ENCODE peak calls at places on chromosomes 7 and 10, in five cellular contexts. P, O, T, S and E are unnamed samples. For H3K9me3, the result is how much of the 10 kb centered on the place peaks cover.

GRCh38 chr10:92993671-92994304 is 66.8 kb upstream of the CYP26C1 start:
- DNase-seq in O (no peak), P (no peak), S (no peak), T (no peak), E (no peak)

GRCh38 chr7:137920637-137921473 is 74.1 kb upstream of the DGKI start:
- DNase-seq in P (no peak), S (no peak), T (no peak), O (no peak), E (no peak)

GRCh38 chr7:106180721-106181120 is 68.6 kb upstream of the SYPL1 start:
- DNase-seq in P (no peak), T (no peak), O (peak), S (no peak), E (no peak)

GRCh38 chr7:98362517-98362916 is 38.4 kb downstream of the BAIAP2L1 start:
- DNase-seq in T (peak), O (no peak), S (no peak), P (no peak), E (no peak)

GRCh38 chr10:773562-774161 is 84.2 kb upstream of the DIP2C start:
- DNase-seq in S (no peak), T (no peak), P (no peak), O (no peak), E (no peak)

GRCh38 chr7:105567821-105568220 is 13.5 kb downstream of the EFCAB10 start:
- DNase-seq in P (no peak), T (no peak), O (no peak), S (no peak), E (no peak)

GRCh38 chr10:85607296-85607695 is 759.3 kb downstream of the GRID1 start:
- DNase-seq in P (no peak), O (no peak), T (no peak), S (no peak), E (no peak)

GRCh38 chr10:12750526-12751201 is 250.8 kb downstream of the CCDC3 start:
- DNase-seq in P (no peak), T (no peak), S (no peak), O (no peak), E (no peak)

GRCh38 chr7:95776561-95777185 is 4.3 kb downstream of the DYNC1I1 start:
- DNase-seq in S (no peak), T (no peak), P (no peak), O (no peak), E (no peak)

GRCh38 chr10:23156447-23157150 is 35.5 kb upstream of the PTF1A start:
- DNase-seq in O (no peak), T (no peak), P (no peak), S (no peak), E (no peak)

GRCh38 chr10:13684252-13684791 is 97.6 kb downstream of the PRPF18 start:
- DNase-seq in P (no peak), O (no peak), T (no peak), S (peak), E (peak)

GRCh38 chr7:107858280-107858679 is 32.7 kb upstream of the DLD start:
- DNase-seq in O (no peak), S (no peak), P (no peak), T (no peak), E (no peak)

GRCh38 chr10:101965075-101965765 is 90.8 kb downstream of the ARMH3 start:
- DNase-seq in T (no peak), P (no peak), O (no peak), S (no peak), E (no peak)

GRCh38 chr7:131072505-131073091 is 255.1 kb upstream of the MKLN1 start:
- DNase-seq in P (no peak), T (no peak), S (no peak), O (no peak), E (no peak)

GRCh38 chr7:27478104-27478503 is 184.6 kb downstream of the HIBADH start:
- DNase-seq in O (no peak), T (no peak), P (no peak), S (no peak), E (no peak)

GRCh38 chr7:49074538-49074937 is 150.2 kb downstream of the CDC14C start:
- DNase-seq in S (no peak), P (no peak), O (no peak), T (no peak), E (no peak)

GRCh38 chr7:149509774-149510173 is 12.2 kb upstream of the ZNF746 start:
- DNase-seq in T (no peak), P (no peak), O (no peak), S (no peak), E (no peak)
- H3K9me3 ChIP-seq in T (under half), P (under half), O (half or more), S (under half), E (half or more)

GRCh38 chr10:32054087-32054486 is 2.1 kb downstream of the KIF5B start:
- DNase-seq in O (peak), T (no peak), P (no peak), S (no peak), E (no peak)
- H3K27ac ChIP-seq in O (peak), T (no peak), P (no peak), S (no peak), E (peak)

DNA sequence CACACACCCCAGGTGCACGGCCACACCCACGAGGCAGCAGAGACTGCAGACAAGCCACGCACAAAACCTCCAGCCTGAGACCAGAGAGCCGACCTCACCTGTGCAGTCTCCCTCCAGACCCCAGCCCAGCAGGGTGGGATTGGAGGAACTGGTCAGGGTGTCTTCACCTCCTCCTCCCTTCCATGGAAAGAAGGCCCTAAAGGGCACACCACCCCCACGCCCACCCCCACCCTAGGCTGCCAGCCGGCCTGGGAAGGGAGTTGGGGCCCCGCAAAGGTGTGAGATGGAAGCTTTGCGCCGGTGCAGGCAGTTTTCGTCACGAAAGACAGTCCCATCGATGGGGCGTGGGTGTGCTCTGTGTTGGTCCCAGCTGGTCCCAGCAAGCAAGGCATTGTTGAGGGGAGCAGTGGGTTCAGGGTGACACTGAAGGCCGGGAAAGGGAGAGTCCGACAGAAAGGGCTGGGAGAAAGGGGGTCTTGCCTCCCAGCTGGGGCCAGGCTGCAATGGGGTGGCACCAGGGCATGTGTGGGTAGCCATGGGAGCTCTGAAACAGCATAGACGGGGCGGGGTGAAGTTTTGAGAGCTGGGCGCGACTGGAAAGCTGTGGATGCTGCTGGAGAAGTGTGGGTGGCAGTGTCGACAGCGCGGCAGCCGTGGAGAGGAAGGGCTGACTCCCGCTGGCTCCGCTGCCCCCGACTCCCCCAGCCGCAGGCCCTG is 349.2 kb downstream of the GLRX3 start:
- DNase-seq in O (no peak), S (no peak), P (no peak), T (no peak), E (no peak)
- H3K9me3 ChIP-seq in O (under half), S (under half), P (under half), T (half or more), E (under half)

GRCh38 chr10:35041502-35041879 is 48.6 kb downstream of the CUL2 start:
- DNase-seq in P (no peak), O (no peak), T (no peak), S (no peak), E (no peak)
- H3K27ac ChIP-seq in P (no peak), O (no peak), T (no peak), S (no peak), E (no peak)

DNA sequence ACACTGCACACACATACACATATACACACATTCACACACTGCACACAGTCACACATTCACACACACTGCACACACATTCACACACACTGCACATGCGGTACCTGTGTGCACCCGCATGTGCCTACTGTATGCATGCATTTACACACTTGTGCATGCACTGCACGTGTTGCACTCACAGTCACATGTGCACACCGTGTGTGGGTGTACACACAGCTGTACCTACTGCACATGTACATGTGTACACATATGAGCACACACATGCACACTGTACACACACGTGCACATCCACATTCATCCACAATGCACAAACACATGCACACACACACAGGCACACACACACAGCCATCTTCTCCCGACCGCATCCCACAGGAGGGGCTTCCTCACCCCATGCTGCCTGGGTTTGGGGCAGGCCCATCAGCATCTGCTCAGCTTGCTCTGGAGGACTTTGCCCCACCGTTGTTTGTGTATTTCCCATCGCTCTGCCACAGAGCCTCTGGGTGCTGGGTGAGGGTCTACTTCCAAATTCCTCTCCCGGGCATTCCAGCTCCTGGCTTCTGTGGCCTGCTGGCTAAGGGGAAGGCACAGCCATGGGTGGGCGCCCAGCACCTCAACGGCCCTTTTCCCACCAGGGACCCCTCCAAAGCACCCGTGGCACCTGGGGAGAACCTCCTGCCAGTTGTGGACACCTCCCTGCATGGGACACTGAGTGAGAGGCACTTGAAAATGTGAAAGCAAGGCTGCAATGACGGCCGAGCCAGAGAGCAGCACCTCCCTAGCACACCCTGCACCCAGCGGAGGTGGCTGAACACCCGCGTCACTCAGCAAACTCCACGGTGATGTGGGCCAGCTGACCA is 324.3 kb downstream of the PTPRN2 start:
- DNase-seq in P (no peak), T (no peak), S (no peak), O (no peak), E (no peak)
- H3K9me3 ChIP-seq in P (under half), T (under half), S (under half), O (under half), E (under half)

GRCh38 chr7:55776196-55776595 is 86.4 kb downstream of the SEPTIN14 start:
- DNase-seq in S (no peak), T (no peak), P (no peak), O (no peak), E (no peak)

GRCh38 chr7:55778631-55779030 is 83.9 kb downstream of the SEPTIN14 start:
- DNase-seq in S (no peak), P (no peak), O (no peak), T (no peak), E (no peak)

GRCh38 chr7:55770778-55771177 is 91.8 kb downstream of the SEPTIN14 start:
- DNase-seq in S (no peak), T (no peak), O (no peak), P (no peak), E (no peak)

GRCh38 chr7:55774327-55775050 is 88.1 kb downstream of the SEPTIN14 start:
- DNase-seq in T (no peak), O (peak), P (no peak), S (no peak), E (no peak)

GRCh38 chr7:55775051-55775420 is 87.5 kb downstream of the SEPTIN14 start:
- DNase-seq in O (no peak), S (no peak), T (no peak), P (no peak), E (no peak)
- H3K27ac ChIP-seq in O (peak), S (no peak), T (no peak), P (no peak), E (no peak)

DNA sequence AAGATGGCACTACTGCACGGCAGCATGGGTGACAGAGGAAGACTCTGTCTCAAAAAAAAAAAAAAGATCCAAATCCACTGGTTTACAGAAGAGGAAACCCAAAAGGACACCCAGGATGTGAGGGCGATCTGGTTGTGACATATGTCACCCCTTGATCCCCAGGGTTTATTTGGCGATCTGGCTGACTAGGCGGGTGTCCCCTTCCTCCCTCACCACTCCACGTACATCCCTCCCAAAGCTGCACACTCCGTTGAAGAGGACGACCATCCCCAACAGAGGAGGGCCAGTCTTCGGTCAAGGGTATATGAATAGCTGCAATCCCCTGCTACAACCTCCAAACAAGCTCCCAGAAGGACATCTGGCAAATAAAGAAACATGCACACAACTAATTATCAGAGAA is 111.6 kb downstream of the HTR5A start:
- DNase-seq in T (no peak), O (no peak), P (no peak), S (no peak), E (no peak)
- H3K9me3 ChIP-seq in T (under half), O (under half), P (under half), S (under half), E (under half)

GRCh38 chr7:116955340-116955739 is 2.0 kb downstream of the ST7 start:
- DNase-seq in P (no peak), T (no peak), S (no peak), O (no peak), E (no peak)

GRCh38 chr7:116955801-116956514 is 2.7 kb downstream of the ST7 start:
- DNase-seq in S (no peak), T (no peak), P (no peak), O (no peak), E (no peak)

GRCh38 chr7:116953372-116953726 is at the start of gene ST7:
- DNase-seq in S (no peak), O (peak), P (peak), T (no peak), E (peak)

GRCh38 chr7:116953727-116954442 is 584 bp downstream of the ST7 start:
- DNase-seq in P (peak), T (no peak), S (peak), O (peak), E (peak)

DNA sequence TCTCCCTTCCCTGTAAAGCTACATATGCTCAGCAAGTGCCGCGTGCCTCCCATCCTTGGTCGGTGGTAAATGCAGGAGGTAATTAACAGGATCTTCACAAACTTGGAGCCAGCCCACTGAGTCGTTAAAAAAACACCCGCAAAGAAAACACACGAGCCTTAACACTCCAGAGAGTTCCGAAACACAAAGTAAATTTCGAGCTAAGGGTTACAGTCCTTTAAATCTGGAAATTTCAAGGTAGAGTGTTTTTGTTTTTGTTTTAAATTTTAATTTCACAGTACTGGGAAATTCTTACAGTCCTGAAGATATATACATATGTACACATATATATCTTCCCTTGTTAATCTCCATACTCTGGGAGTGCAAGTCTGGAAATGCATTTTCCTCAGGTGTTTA is 1.1 kb downstream of the ST7 start:
- DNase-seq in O (no peak), S (no peak), T (no peak), P (no peak), E (no peak)
- H3K27ac ChIP-seq in O (peak), S (peak), T (no peak), P (peak), E (peak)